ENCODE peak calls at places on chromosomes 12 and 14, in seven cellular contexts. W, Y, I, D, N, S and F are unnamed samples.
A peak's percentile ranks its signal among the peaks of the same experiment; 100 is the strongest.

GRCh38 chr12:94078138-94078723 is 70.1 kb upstream of the PLXNC1 start:
- DNase-seq in W (no peak), Y (no peak), I (no peak), D (no peak), N (no peak), S (no peak), F (no peak)

GRCh38 chr12:120760349-120761245 is 35.0 kb downstream of the ACADS start:
- DNase-seq in W (no peak), Y (no peak), I (no peak), D (no peak), N (no peak), S (no peak), F (no peak)

GRCh38 chr12:55142896-55143870 is 17.0 kb downstream of the OR9K2 start:
- DNase-seq in W (no peak), Y (no peak), I (no peak), D (no peak), N (peak; percentile 42), S (no peak), F (no peak)

GRCh38 chr14:36655963-36656768 is 5.5 kb upstream of the PAX9 start:
- DNase-seq in W (peak; percentile 55), Y (no peak), I (no peak), D (no peak), N (no peak), S (no peak), F (no peak)

GRCh38 chr14:52313903-52314481 is at the start of gene PTGER2:
- DNase-seq in W (peak; percentile 94), Y (peak; percentile 84), I (peak; percentile 95), D (peak; percentile 90), N (peak; percentile 78), S (peak; percentile 86), F (peak; percentile 66)

GRCh38 chr14:85934123-85934885 is 404.4 kb downstream of the FLRT2 start:
- DNase-seq in W (no peak), Y (no peak), I (peak; percentile 47), D (peak; percentile 13), N (peak; percentile 56), S (no peak), F (no peak)

GRCh38 chr14:87934185-87934584 is 58.8 kb downstream of the GALC start:
- DNase-seq in W (no peak), Y (no peak), I (no peak), D (no peak), N (no peak), S (no peak), F (no peak)

GRCh38 chr14:105201928-105202513 is 20.9 kb upstream of the NUDT14 start:
- DNase-seq in W (no peak), Y (no peak), I (no peak), D (no peak), N (no peak), S (no peak), F (no peak)

GRCh38 chr12:98002887-98003493 is 512.4 kb upstream of the TMPO start:
- DNase-seq in W (no peak), Y (no peak), I (no peak), D (no peak), N (no peak), S (peak; percentile 38), F (no peak)

GRCh38 chr12:11805043-11805442 is 155.6 kb downstream of the ETV6 start:
- DNase-seq in W (no peak), Y (no peak), I (no peak), D (no peak), N (no peak), S (no peak), F (no peak)

GRCh38 chr14:104387385-104388010 is 192.1 kb upstream of the C14orf180 start:
- DNase-seq in W (no peak), Y (no peak), I (no peak), D (no peak), N (no peak), S (no peak), F (no peak)

DNA sequence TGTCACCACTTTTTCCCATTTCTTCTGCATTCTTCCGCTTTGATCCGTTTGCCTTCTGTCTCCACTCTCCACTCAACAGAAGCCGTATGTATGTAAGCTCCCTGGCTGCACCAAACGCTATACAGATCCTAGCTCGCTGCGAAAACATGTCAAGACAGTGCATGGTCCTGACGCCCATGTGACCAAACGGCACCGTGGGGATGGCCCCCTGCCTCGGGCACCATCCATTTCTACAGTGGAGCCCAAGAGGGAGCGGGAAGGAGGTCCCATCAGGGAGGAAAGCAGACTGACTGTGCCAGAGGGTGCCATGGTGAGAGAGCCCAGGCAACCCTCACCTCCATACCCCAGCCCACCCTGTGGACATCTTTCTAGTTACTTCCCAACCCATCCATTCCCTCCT is 8.3 kb downstream of the GLI1 start:
- DNase-seq in W (no peak), Y (no peak), I (no peak), D (no peak), N (no peak), S (no peak), F (no peak)
- H3K36me3 ChIP-seq in W (no peaks in the 10 kb centered on the region), Y (no peaks in the 10 kb centered on the region), I (no peaks in the 10 kb centered on the region), D (no peaks in the 10 kb centered on the region), N (peaks cover 41% of the 10 kb centered on the region), S (no peaks in the 10 kb centered on the region), F (no peaks in the 10 kb centered on the region)

DNA sequence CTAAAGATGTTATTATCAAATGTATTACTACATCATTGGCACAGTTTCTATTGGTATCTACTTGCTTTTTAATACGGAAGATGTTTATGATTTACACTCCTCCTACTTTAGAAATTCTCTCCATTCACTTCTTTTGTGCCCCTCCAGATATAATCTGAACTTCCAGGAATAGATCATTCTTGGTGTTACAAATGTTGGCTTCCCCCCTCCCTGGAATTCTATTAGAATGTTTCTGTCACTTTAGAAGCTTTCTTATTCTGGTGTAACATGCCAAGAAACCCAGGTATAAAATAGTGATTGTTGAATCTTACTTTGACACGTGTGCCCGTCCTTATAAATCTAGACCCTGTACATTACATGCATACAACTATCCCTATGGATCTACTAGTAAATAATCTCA is 1.2 kb upstream of the WDR20 start:
- DNase-seq in W (no peak), Y (no peak), I (no peak), D (no peak), N (no peak), S (no peak), F (no peak)
- H3K4me3 ChIP-seq in W (no peak overlapping the region), Y (peak overlapping the region; percentile 94), I (peak overlapping the region; percentile 99), D (peak overlapping the region; percentile 67), N (peak overlapping the region; percentile 94), S (no peak overlapping the region), F (peak overlapping the region; percentile 98)

GRCh38 chr14:45664668-45665356 is 411.8 kb upstream of the MIS18BP1 start:
- DNase-seq in W (no peak), Y (no peak), I (no peak), D (no peak), N (no peak), S (no peak), F (no peak)
- TF ChIP-seq CTCF in W (no peak), Y (no peak), I (no peak), D (no peak), N (no peak), S (no peak), F (no peak)

DNA sequence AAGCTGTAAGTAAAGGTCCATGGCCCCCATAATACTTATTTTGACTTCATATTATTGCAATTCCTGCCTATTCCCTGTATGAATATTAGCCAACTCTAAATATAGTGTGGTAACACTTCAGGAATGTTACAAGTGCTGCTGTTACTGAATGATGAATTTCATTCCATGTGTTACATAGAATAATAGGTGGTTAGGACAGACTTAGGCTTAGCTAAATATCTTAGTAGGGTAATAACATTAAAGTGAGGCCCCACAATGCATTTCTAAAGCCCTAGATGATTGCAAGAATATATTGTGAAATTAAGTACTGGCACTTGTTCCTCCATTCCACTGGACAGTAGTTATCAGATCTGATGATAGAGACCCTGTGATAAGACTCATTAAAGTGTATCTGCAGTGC is 182.7 kb downstream of the PCNX1 start:
- DNase-seq in W (no peak), Y (no peak), I (no peak), D (no peak), N (no peak), S (no peak), F (no peak)
- H3K36me3 ChIP-seq in W (no peaks in the 10 kb centered on the region), Y (peaks cover 70% of the 10 kb centered on the region), I (peaks cover 62% of the 10 kb centered on the region), D (peaks cover 4% of the 10 kb centered on the region), N (peaks cover 31% of the 10 kb centered on the region), S (peaks cover 31% of the 10 kb centered on the region), F (peaks cover 8% of the 10 kb centered on the region)

DNA sequence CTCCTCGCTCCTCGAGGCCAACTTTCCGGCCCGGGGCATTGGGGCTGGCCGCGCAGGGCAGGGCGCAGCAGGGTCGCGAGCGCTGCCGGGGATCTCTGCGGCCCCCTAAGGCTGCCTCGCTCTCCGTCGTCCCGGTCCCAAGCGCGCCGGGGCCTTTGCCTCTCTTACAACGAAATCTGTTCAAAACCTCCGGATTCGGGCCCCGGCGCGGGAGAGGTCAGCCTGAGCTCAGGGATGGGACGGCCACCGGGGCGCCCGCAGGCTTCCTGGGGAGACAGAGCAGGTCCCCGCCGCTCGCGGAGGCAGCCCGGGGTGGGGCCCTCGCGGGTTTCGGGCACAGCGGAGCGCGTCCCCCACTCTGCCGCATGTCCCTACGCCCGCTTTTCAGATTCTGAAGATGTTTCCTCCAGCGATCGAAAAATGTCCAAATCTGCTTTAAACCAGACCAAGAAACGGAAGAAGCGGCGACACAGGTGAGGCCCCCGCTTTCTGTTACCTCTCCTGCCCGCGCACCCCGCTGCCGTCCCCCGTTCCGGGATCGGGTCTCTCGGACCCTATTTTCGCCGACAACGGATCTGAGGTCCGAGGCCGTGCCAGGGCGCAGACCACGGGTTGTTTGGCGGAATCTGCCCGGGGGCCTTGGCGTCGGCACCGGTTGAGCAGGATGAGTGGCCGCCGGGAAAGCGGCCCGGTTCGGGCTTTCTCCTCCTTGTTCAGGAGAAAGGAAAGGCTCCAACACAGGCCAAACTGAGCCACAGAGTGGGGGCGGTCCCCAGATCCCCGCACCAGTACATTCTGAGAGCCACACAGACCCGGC is 1.8 kb downstream of the VSX2 start:
- DNase-seq in W (no peak), Y (no peak), I (no peak), D (no peak), N (no peak), S (no peak), F (no peak)
- H3K4me3 ChIP-seq in W (no peak overlapping the region), Y (peak overlapping the region; percentile 59), I (peak overlapping the region; percentile 42), D (peak overlapping the region; percentile 1), N (peak overlapping the region; percentile 37), S (no peak overlapping the region), F (peak overlapping the region; percentile 69)

GRCh38 chr12:50986961-50987737 is 34.8 kb downstream of the HIGD1C start:
- DNase-seq in W (no peak), Y (no peak), I (no peak), D (no peak), N (peak; percentile 30), S (no peak), F (no peak)
- TF ChIP-seq CTCF in W (no peak), Y (peak; percentile 69), I (peak; percentile 58), D (no peak), N (no peak), S (peak; percentile 40), F (peak; percentile 49)

GRCh38 chr12:62606654-62607053 is 140.0 kb downstream of the MON2 start:
- DNase-seq in W (no peak), Y (no peak), I (no peak), D (no peak), N (no peak), S (no peak), F (no peak)
- H3K36me3 ChIP-seq in W (no peaks in the 10 kb centered on the region), Y (no peaks in the 10 kb centered on the region), I (no peaks in the 10 kb centered on the region), D (no peaks in the 10 kb centered on the region), N (no peaks in the 10 kb centered on the region), S (no peaks in the 10 kb centered on the region), F (no peaks in the 10 kb centered on the region)

GRCh38 chr12:115938794-115939377 is 338.6 kb downstream of the MED13L start:
- DNase-seq in W (no peak), Y (no peak), I (no peak), D (no peak), N (no peak), S (no peak), F (no peak)
- H3K4me3 ChIP-seq in W (no peak overlapping the region), Y (no peak overlapping the region), I (no peak overlapping the region), D (no peak overlapping the region), N (no peak overlapping the region), S (no peak overlapping the region), F (no peak overlapping the region)

GRCh38 chr12:6053541-6053940 is 70.9 kb downstream of the VWF start:
- DNase-seq in W (no peak), Y (no peak), I (no peak), D (no peak), N (no peak), S (no peak), F (no peak)
- TF ChIP-seq CTCF in W (no peak), Y (no peak), I (no peak), D (no peak), N (no peak), S (no peak), F (no peak)